ENCODE peak calls at places on chromosome 4, in seven cellular contexts. Z is GM20000, G is natural killer cell, V is OCI-LY7, S is astrocyte of the cerebellum, K is fibroblast of mammary gland, T is tibial artery. U is an unnamed sample.

GRCh38 chr4:43619219-43619618 is 726.7 kb downstream of the GRXCR1 start:
- DNase-seq in S (no peak), G (no peak), Z (no peak), V (no peak), T (no peak), K (no peak), U (no peak)

GRCh38 chr4:7108046-7108625 is 40.3 kb upstream of the GRPEL1 start:
- DNase-seq in K (no peak), V (no peak), Z (no peak), G (no peak), T (no peak), S (no peak), U (no peak)

GRCh38 chr4:145938618-145939177 is at the start of gene ZNF827:
- DNase-seq in K (peak), V (peak), G (peak), Z (peak), T (peak), S (no peak), U (peak)

GRCh38 chr4:560061-560460 is 16.0 kb downstream of the TMEM271 start:
- DNase-seq in Z (no peak), V (no peak), K (no peak), T (no peak), S (no peak), G (no peak), U (no peak)

GRCh38 chr4:153497988-153498967 is 32.1 kb downstream of the TMEM131L start:
- DNase-seq in K (peak), S (no peak), Z (peak), V (peak), G (no peak), T (no peak), U (no peak)

GRCh38 chr4:153488719-153489384 is 22.7 kb downstream of the TMEM131L start:
- DNase-seq in Z (peak), G (peak), K (no peak), V (no peak), S (no peak), T (peak), U (no peak)

GRCh38 chr4:123559955-123560669 is 163.5 kb downstream of the SPRY1 start:
- DNase-seq in S (no peak), Z (no peak), G (no peak), K (peak), T (no peak), V (no peak), U (no peak)

GRCh38 chr4:174479140-174479539 is 43.1 kb downstream of the HPGD start:
- DNase-seq in S (no peak), G (no peak), T (no peak), V (no peak), Z (no peak), K (no peak), U (no peak)

GRCh38 chr4:73066928-73067327 is 2.6 kb downstream of the COX18 start:
- DNase-seq in G (no peak), Z (no peak), S (no peak), K (no peak), V (no peak), T (no peak), U (no peak)

GRCh38 chr4:56821394-56822263 is at the start of gene SPINK2:
- DNase-seq in G (peak), S (no peak), T (no peak), K (no peak), Z (peak), V (peak), U (peak)

GRCh38 chr4:26325191-26325590 is 4.4 kb downstream of the RBPJ start:
- DNase-seq in T (no peak), G (no peak), V (peak), Z (peak), S (peak), K (peak), U (no peak)

GRCh38 chr4:102687982-102688433 is 72.8 kb downstream of the MANBA start:
- DNase-seq in T (no peak), K (peak), Z (no peak), S (no peak), V (no peak), G (no peak), U (no peak)

GRCh38 chr4:145935253-145936141 is 3.1 kb downstream of the ZNF827 start:
- DNase-seq in V (peak), G (no peak), Z (peak), S (no peak), K (peak), T (no peak), U (peak)

GRCh38 chr4:40059362-40059761 is 2.7 kb downstream of the N4BP2 start:
- DNase-seq in S (no peak), Z (no peak), K (no peak), G (no peak), V (no peak), T (no peak), U (no peak)

GRCh38 chr4:152651473-152652060 is 28.2 kb downstream of the TMEM154 start:
- DNase-seq in Z (no peak), K (no peak), G (no peak), T (no peak), S (no peak), V (no peak), U (no peak)

GRCh38 chr4:129583868-129584267 is 487.9 kb downstream of the C4orf33 start:
- DNase-seq in T (no peak), K (peak), S (no peak), Z (no peak), V (no peak), G (no peak), U (no peak)

GRCh38 chr4:127203561-127204260 is 429.0 kb upstream of the INTU start:
- DNase-seq in V (no peak), K (peak), G (no peak), S (peak), T (no peak), Z (no peak), U (no peak)

GRCh38 chr4:915595-915994 is 16.5 kb downstream of the GAK start:
- DNase-seq in K (peak), T (peak), Z (no peak), S (no peak), V (peak), G (no peak), U (no peak)

GRCh38 chr4:138734746-138735145 is 280.8 kb upstream of the NOCT start:
- DNase-seq in T (no peak), K (peak), G (no peak), S (peak), Z (no peak), V (no peak), U (no peak)

GRCh38 chr4:153001626-153002025 is 65.5 kb downstream of the FHDC1 start:
- DNase-seq in S (no peak), V (no peak), K (no peak), Z (no peak), T (no peak), G (no peak), U (no peak)

GRCh38 chr4:169024762-169025161 is 14.7 kb upstream of the CBR4 start:
- DNase-seq in Z (peak), V (peak), G (no peak), K (peak), S (no peak), T (no peak), U (no peak)

GRCh38 chr4:81807927-81808672 is 336.4 kb upstream of the RASGEF1B start:
- DNase-seq in V (no peak), G (no peak), Z (no peak), T (no peak), S (no peak), K (no peak), U (no peak)

GRCh38 chr4:95377511-95377910 is 171.3 kb downstream of the UNC5C start:
- DNase-seq in V (no peak), S (no peak), G (no peak), T (no peak), Z (no peak), K (no peak), U (no peak)

GRCh38 chr4:125736057-125736456 is 421.3 kb downstream of the FAT4 start:
- DNase-seq in K (peak), Z (no peak), S (no peak), V (no peak), T (no peak), G (no peak), U (no peak)
- TF ChIP-seq CTCF in K (peak), Z (no peak), S (peak), V (peak), T (no peak), G (no peak), U (no peak)

DNA sequence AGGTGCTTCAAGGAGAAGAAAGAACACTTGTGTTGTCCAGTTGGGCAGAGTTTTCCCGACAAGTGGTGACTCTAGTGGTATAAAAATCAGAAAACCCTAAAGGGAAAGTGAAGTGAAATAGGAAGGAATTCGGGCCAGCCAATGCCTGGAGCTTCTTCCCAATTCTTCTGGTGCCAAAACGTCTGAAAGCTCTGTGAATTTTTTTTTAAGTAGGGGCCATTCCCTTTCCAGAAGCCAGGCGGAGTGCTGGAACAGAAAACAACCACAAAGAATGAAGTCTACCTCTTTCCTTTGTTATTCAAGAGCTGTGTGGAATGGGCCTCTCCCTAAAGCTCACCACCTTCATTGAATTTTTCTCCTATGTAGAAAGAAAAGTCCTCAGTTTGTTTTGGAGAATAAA is 43.1 kb upstream of the PPARGC1A start:
- DNase-seq in S (peak), G (no peak), V (no peak), Z (no peak), T (no peak), K (peak), U (no peak)
- TF ChIP-seq CTCF in S (peak), G (no peak), V (no peak), Z (no peak), T (no peak), K (peak), U (no peak)

DNA sequence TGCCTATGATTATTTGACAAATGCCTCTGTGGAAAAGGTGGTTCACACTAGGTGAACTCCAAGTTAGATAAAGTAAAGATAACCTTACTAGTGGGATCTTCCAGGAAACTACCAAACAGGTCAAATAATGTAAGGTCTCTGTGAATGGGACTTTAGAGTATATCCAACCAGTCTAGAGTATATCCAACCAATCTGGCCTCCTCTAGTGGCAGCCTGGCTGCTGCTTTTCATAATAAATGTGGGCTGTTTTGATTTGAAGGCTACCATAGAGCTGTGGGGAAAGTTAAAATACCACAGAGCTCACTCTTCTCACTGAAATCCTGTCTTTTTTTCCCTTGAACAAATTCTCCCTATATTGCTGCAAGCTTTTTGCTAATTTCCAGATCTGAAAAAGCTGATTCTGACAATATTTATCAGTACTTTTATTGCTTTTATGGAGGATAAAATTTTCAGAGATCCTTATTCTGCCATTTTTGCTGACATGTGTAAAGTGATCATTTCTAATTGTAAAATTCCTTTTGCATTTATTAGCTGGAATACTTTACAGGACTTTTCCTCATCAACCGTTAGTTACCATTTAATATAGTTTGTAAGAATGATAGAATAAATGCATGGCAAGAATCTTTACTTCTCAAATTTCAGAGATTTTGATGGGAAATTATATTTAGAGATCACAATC is 111.3 kb downstream of the TET2 start:
- DNase-seq in T (no peak), V (no peak), K (no peak), Z (no peak), G (no peak), S (no peak), U (no peak)
- TF ChIP-seq CTCF in T (no peak), V (no peak), K (peak), Z (no peak), G (no peak), S (no peak), U (no peak)

DNA sequence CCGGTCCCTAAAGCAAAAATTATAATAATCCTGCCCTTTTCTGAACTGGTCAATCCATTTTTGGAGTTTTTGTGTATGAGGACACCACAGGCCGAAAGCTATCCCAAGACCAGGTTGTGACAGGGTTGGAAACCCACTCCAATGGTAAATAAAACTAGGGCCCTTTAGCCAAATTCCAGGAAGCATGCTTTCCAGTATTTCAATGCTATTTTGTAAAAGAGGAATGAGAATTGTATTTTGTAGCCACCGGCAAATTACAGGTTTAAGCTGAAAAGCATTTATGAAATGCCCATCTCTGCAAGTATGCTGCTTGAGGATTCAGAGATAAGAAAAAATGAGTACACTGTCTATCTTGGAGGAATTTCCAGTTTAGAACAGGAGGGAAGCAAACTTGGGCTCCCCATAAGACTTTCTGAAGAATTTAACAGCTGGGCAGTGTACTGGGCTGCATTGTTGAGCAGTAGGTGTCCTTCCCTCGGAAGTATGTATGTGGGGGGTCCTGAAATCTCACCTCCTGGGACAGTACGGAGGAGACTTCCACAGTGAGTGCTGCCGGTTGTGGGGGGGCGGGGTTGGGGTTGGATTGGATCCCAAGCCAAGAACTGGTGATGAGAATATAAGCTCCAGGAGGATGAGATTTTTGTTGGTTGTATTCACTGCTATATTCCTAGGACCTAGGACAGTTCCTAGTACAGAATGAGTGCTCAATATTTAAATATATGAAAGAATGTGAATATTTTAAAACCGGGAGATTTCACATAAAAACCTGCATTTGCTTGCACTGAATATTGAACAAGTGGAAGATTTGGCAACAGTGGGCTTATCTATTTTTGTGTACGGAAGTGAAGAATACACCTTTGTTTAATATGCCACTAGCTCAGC is 26.8 kb downstream of the OCIAD2 start:
- DNase-seq in G (no peak), S (no peak), Z (no peak), V (no peak), T (no peak), K (no peak), U (no peak)
- TF ChIP-seq CTCF in G (no peak), S (no peak), Z (no peak), V (no peak), T (no peak), K (no peak), U (no peak)

GRCh38 chr4:147378780-147379179 is 102.1 kb upstream of the EDNRA start:
- DNase-seq in G (no peak), V (no peak), Z (no peak), T (no peak), S (no peak), K (no peak), U (no peak)
- TF ChIP-seq CTCF in G (no peak), V (no peak), Z (no peak), T (no peak), S (no peak), K (no peak), U (no peak)

DNA sequence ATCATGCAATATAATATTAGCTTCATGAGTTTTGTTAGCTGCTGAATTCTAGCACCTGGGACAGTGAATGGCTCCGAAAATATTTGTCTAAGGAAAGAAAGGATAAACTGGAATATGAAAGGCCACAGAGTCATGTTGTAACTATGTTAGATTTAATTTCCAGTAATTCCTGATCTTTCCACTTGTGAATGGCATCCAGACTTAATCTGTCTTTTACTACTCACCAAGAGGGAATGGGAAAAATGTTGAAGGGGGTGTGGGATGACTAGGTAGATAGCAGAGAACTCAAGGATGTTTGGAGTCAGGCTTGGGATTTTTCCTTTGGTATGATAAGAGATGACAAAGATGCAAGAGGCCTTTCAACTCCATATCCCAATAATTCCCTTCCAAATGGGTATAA is 9.4 kb downstream of the ADH6 start:
- DNase-seq in V (no peak), Z (no peak), S (no peak), K (no peak), G (no peak), T (no peak), U (no peak)
- TF ChIP-seq CTCF in V (no peak), Z (no peak), S (no peak), K (no peak), G (no peak), T (no peak), U (no peak)

GRCh38 chr4:79578613-79579012 is 170.6 kb upstream of the GK2 start:
- DNase-seq in V (no peak), Z (no peak), T (no peak), K (no peak), G (no peak), S (no peak), U (no peak)

GRCh38 chr4:79575709-79576479 is 167.9 kb upstream of the GK2 start:
- DNase-seq in V (no peak), G (no peak), Z (no peak), K (no peak), T (no peak), S (no peak), U (no peak)

GRCh38 chr4:79574741-79575451 is 166.9 kb upstream of the GK2 start:
- DNase-seq in S (no peak), T (no peak), Z (no peak), K (no peak), V (no peak), G (no peak), U (no peak)

DNA sequence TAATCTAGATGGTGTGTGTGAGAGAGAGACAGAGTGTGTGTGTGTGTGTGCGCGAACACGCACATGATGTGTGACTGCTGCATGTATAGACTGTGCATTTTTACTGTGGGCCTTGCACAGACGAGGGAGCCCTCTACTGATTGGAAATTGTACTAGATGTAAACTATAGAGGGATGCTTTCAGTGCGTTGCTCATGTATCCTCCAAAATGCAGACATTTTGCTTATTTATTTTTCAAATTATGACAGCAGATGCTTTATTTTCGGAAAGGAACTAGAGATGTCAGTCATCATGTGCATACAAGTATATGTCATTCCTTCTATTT is 168.4 kb upstream of the GK2 start:
- DNase-seq in K (peak), Z (peak), G (no peak), S (peak), T (no peak), V (peak), U (peak)
- TF ChIP-seq CTCF in K (peak), Z (peak), G (no peak), S (peak), T (no peak), V (peak), U (peak)

GRCh38 chr4:98929341-98930267 is 671 bp upstream of the EIF4E start:
- DNase-seq in K (peak), V (peak), T (peak), Z (peak), G (peak), S (peak), U (peak)

GRCh38 chr4:98930311-98930865 is 1.5 kb upstream of the EIF4E start:
- DNase-seq in Z (no peak), G (no peak), K (peak), S (no peak), V (no peak), T (no peak), U (no peak)

GRCh38 chr4:98928131-98928504 is 815 bp downstream of the EIF4E start:
- DNase-seq in Z (peak), V (peak), K (peak), G (peak), S (peak), T (peak), U (peak)

GRCh38 chr4:98932539-98932938 is 3.6 kb upstream of the EIF4E start:
- DNase-seq in V (no peak), G (no peak), S (no peak), K (peak), Z (no peak), T (no peak), U (no peak)

DNA sequence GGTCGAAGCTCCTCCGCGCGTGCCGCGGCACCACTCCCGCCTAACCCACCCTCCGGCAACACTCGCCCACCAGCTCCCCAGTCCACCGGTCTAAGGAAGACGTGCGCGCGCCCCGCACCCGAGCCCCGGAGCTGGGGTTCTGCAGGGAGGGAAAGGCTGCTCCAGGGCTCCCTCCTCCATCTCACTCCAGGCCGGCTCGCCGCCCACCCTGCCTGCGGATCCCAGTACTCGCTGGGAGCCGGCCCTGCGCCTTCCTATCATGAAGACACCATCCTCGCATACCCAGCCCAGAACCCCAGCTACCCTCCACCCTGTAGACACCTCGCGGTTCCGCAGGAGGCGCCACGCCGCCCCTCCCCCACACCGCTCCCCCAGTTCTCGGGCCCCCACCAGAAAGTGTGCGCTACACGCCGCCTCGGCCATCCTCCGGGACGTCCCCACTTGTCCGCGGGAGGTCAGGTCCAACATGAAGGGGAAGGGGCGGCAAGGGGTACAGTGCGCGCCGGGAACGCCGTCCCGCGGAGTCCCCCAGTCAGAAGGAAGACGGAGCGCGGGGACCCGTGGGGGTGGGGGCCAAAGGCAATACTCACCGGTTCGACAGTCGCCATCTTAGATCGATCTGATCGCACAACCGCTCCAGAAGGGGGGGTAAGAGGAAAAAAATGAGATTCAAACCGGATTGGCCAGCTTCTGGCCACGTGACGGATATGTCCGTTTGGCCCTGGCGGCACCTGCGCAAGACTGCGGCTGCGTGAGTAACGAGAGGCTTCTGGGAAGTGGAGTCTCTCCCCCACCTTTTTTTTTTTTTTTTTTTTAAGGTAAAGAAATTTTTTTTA is at the start of gene EIF4E:
- DNase-seq in G (peak), T (peak), Z (peak), S (peak), V (peak), K (peak), U (peak)
- TF ChIP-seq CTCF in G (no peak), T (no peak), Z (peak), S (peak), V (peak), K (peak), U (peak)

GRCh38 chr4:154722262-154722661 is 21.5 kb upstream of the LRAT start:
- DNase-seq in S (no peak), G (no peak), V (no peak), K (no peak), T (no peak), Z (no peak), U (no peak)
- TF ChIP-seq CTCF in S (no peak), G (no peak), V (no peak), K (no peak), T (no peak), Z (no peak), U (no peak)

GRCh38 chr4:44869222-44869882 is 143.0 kb upstream of the GNPDA2 start:
- DNase-seq in G (no peak), S (no peak), K (peak), Z (no peak), T (no peak), V (no peak), U (no peak)
- TF ChIP-seq CTCF in G (no peak), S (no peak), K (peak), Z (no peak), T (no peak), V (peak), U (no peak)

U was measured in progenitor cell of endocrine pancreas.